ENCODE peak calls at places on chromosomes 16 and 17, in six cellular contexts. D, O, A, F, J and S are unnamed samples. For H3K27me3, the result is how much of the 10 kb centered on the place peaks cover.

GRCh38 chr17:43864161-43864706 is 17.3 kb downstream of the CD300LG start:
- DNase-seq in A (no peak), F (no peak), D (no peak), O (no peak), J (no peak), S (no peak)

GRCh38 chr17:38579934-38580333 is 25.8 kb downstream of the SRCIN1 start:
- DNase-seq in D (peak), A (peak), J (no peak), O (peak), F (no peak), S (no peak)

GRCh38 chr16:57666353-57667068 is 1.6 kb upstream of the ADGRG3 start:
- DNase-seq in D (no peak), J (no peak), O (no peak), F (no peak), A (no peak), S (no peak)

GRCh38 chr16:23131036-23131435 is 18.2 kb downstream of the USP31 start:
- DNase-seq in F (no peak), J (no peak), O (no peak), A (no peak), D (no peak), S (no peak)

GRCh38 chr16:67936876-67937605 is 391 bp upstream of the PSMB10 start:
- DNase-seq in A (no peak), D (no peak), O (no peak), J (no peak), F (peak), S (peak)

GRCh38 chr17:43211123-43211479 is 574 bp upstream of the TMEM106A start:
- DNase-seq in D (no peak), O (no peak), F (no peak), A (no peak), J (no peak), S (no peak)

GRCh38 chr17:55301521-55302406 is 37.0 kb downstream of the HLF start:
- DNase-seq in O (peak), D (peak), J (no peak), A (no peak), F (no peak), S (no peak)

GRCh38 chr17:8393470-8394231 is 4.0 kb downstream of the RNF222 start:
- DNase-seq in O (no peak), A (no peak), J (no peak), F (no peak), D (no peak), S (peak)

GRCh38 chr16:89842471-89843408 is 14.5 kb downstream of the SPIRE2 start:
- DNase-seq in O (no peak), J (no peak), D (peak), F (no peak), A (peak), S (peak)

GRCh38 chr16:84007946-84008345 is 34.6 kb downstream of the SLC38A8 start:
- DNase-seq in A (no peak), O (no peak), F (no peak), J (no peak), D (no peak), S (no peak)

GRCh38 chr16:10609410-10609774 is 29.0 kb upstream of the EMP2 start:
- DNase-seq in F (no peak), A (no peak), O (no peak), J (no peak), D (no peak), S (no peak)

GRCh38 chr17:5587431-5588032 is 3.2 kb upstream of the NLRP1 start:
- DNase-seq in A (peak), F (no peak), J (no peak), D (peak), O (peak), S (no peak)

GRCh38 chr17:67489273-67489672 is 112.2 kb downstream of the PITPNC1 start:
- DNase-seq in F (no peak), D (no peak), A (no peak), O (no peak), J (no peak), S (no peak)

GRCh38 chr16:11255737-11256656 is at the start of gene SOCS1:
- DNase-seq in A (peak), J (peak), O (peak), F (no peak), D (peak), S (peak)

GRCh38 chr16:57041182-57042156 is 50.9 kb upstream of the CPNE2 start:
- DNase-seq in A (no peak), D (no peak), O (no peak), F (peak), J (no peak), S (no peak)

GRCh38 chr16:2048116-2048543 is 345 bp downstream of the TSC2 start:
- DNase-seq in O (no peak), J (no peak), F (no peak), A (no peak), D (no peak), S (no peak)

GRCh38 chr16:53129281-53130192 is 74.7 kb downstream of the CHD9 start:
- DNase-seq in O (peak), J (no peak), D (peak), F (no peak), A (peak), S (no peak)

GRCh38 chr17:77510133-77510796 is 369.5 kb downstream of the SEC14L1 start:
- DNase-seq in D (no peak), F (no peak), A (no peak), J (no peak), O (no peak), S (no peak)

GRCh38 chr17:48596000-48596734 is 2.6 kb upstream of the HOXB5 start:
- DNase-seq in A (no peak), F (no peak), D (no peak), J (no peak), O (no peak), S (no peak)

GRCh38 chr16:4309833-4310266 is 6.0 kb upstream of the GLIS2 start:
- DNase-seq in J (peak), F (no peak), A (no peak), D (peak), O (no peak), S (no peak)

GRCh38 chr17:57443781-57444180 is 187.5 kb downstream of the MSI2 start:
- DNase-seq in F (no peak), D (no peak), J (no peak), A (no peak), O (no peak), S (no peak)

GRCh38 chr16:89056592-89056991 is 37.1 kb upstream of the ACSF3 start:
- DNase-seq in D (no peak), A (no peak), F (no peak), O (no peak), J (no peak), S (no peak)

GRCh38 chr16:57297856-57298255 is 13.4 kb upstream of the PLLP start:
- DNase-seq in J (no peak), D (no peak), A (no peak), O (no peak), F (no peak), S (peak)

GRCh38 chr16:3458852-3459361 is 15.4 kb downstream of the NAA60 start:
- DNase-seq in F (no peak), A (no peak), D (peak), J (no peak), O (peak), S (no peak)

GRCh38 chr17:67829331-67829730 is 4.0 kb downstream of the BPTF start:
- DNase-seq in J (no peak), F (peak), O (no peak), D (no peak), A (no peak), S (no peak)

GRCh38 chr17:73695035-73695738 is 50.9 kb upstream of the SDK2 start:
- DNase-seq in O (no peak), D (no peak), J (no peak), F (no peak), A (no peak), S (peak)

GRCh38 chr16:89602273-89602951 is 11.0 kb upstream of the DPEP1 start:
- DNase-seq in A (peak), J (no peak), D (no peak), F (no peak), O (peak), S (no peak)

GRCh38 chr17:82985973-82986372 is 93.4 kb upstream of the METRNL start:
- DNase-seq in O (no peak), J (no peak), A (peak), D (no peak), F (no peak), S (no peak)

GRCh38 chr16:4416200-4417032 is at the start of gene CORO7:
- DNase-seq in D (peak), A (peak), O (peak), J (no peak), F (peak), S (peak)

GRCh38 chr16:85686912-85687591 is 1.7 kb downstream of the GINS2 start:
- DNase-seq in A (no peak), D (no peak), J (no peak), F (no peak), O (peak), S (no peak)

GRCh38 chr17:75338335-75338734 is 49.1 kb upstream of the SLC25A19 start:
- DNase-seq in D (no peak), F (no peak), O (peak), A (no peak), J (no peak), S (peak)

GRCh38 chr17:56549501-56549900 is 44.0 kb upstream of the NOG start:
- DNase-seq in A (no peak), J (no peak), F (no peak), O (no peak), D (no peak), S (no peak)

GRCh38 chr16:88764080-88764479 is 20.9 kb downstream of the PIEZO1 start:
- DNase-seq in F (no peak), D (no peak), J (no peak), O (no peak), A (no peak), S (no peak)

GRCh38 chr17:77924757-77925336 is 33.7 kb upstream of the TNRC6C start:
- DNase-seq in F (no peak), J (peak), O (peak), D (no peak), A (no peak), S (no peak)

GRCh38 chr17:5868916-5869475 is 201.2 kb upstream of the WSCD1 start:
- DNase-seq in F (no peak), O (no peak), A (no peak), J (no peak), D (no peak), S (no peak)

GRCh38 chr17:59167571-59168001 is 12.0 kb downstream of the PRR11 start:
- DNase-seq in O (no peak), A (no peak), J (no peak), F (no peak), D (no peak), S (no peak)

GRCh38 chr16:84806256-84806889 is 13.4 kb upstream of the CRISPLD2 start:
- DNase-seq in J (no peak), A (peak), D (no peak), O (peak), F (peak), S (peak)

GRCh38 chr17:52606590-52606989 is 448.1 kb upstream of the CA10 start:
- DNase-seq in D (no peak), J (no peak), F (no peak), O (no peak), A (no peak), S (no peak)

GRCh38 chr17:52606098-52606497 is 447.6 kb upstream of the CA10 start:
- DNase-seq in D (no peak), J (no peak), F (no peak), A (no peak), O (no peak), S (no peak)

GRCh38 chr17:52604105-52604504 is 445.6 kb upstream of the CA10 start:
- DNase-seq in A (no peak), D (no peak), O (no peak), F (no peak), J (no peak), S (no peak)
- TF ChIP-seq GABPA in A (no peak), D (no peak), O (no peak), F (no peak), J (no peak), S (no peak)

GRCh38 chr16:49763826-49764225 is 92.1 kb downstream of the ZNF423 start:
- DNase-seq in F (no peak), J (no peak), D (no peak), A (no peak), O (no peak), S (no peak)

GRCh38 chr16:49767998-49768397 is 87.9 kb downstream of the ZNF423 start:
- DNase-seq in A (no peak), J (no peak), O (no peak), F (no peak), D (no peak), S (no peak)

GRCh38 chr16:49766280-49766679 is 89.6 kb downstream of the ZNF423 start:
- DNase-seq in A (no peak), D (no peak), O (no peak), F (no peak), J (no peak), S (no peak)

GRCh38 chr16:49767414-49767813 is 88.5 kb downstream of the ZNF423 start:
- DNase-seq in A (no peak), O (no peak), F (no peak), D (no peak), J (no peak), S (no peak)
- H3K27me3 ChIP-seq in A (under half), O (under half), F (under half), D (under half), J (under half), S (under half)

DNA sequence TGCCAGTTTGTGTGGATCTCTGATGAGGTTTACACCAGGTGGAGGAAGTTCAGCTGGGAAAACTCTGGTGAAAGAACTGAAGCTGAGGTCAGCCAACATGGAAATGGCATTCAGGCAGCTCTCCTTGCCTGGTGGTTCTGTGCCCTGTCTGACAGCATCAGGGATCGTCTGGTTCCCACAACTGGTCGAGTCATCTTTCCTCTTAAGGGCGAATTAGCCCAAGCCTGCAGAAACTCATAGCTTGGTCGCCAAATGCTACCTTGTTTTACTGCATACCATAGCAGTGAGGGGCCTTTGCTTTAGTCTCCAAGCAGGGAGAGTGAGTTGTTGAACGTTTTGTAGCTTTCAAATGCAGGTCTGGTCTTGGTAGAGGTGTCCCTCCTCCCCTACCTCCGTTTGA is 7.2 kb downstream of the PLCG2 start:
- DNase-seq in J (no peak), D (no peak), O (no peak), A (no peak), F (no peak), S (no peak)
- TF ChIP-seq GABPA in J (no peak), D (no peak), O (no peak), A (no peak), F (no peak), S (no peak)

GRCh38 chr17:34386343-34386924 is 23.4 kb upstream of the CCL1 start:
- DNase-seq in J (no peak), A (no peak), O (no peak), D (no peak), F (no peak), S (no peak)
- H3K27me3 ChIP-seq in J (under half), A (under half), O (under half), D (under half), F (under half), S (under half)

GRCh38 chr16:74291577-74292208 is 4.9 kb upstream of the PSMD7 start:
- DNase-seq in J (no peak), O (no peak), D (no peak), A (no peak), F (no peak), S (no peak)
- TF ChIP-seq GABPA in J (no peak), O (no peak), D (no peak), A (no peak), F (no peak), S (no peak)

DNA sequence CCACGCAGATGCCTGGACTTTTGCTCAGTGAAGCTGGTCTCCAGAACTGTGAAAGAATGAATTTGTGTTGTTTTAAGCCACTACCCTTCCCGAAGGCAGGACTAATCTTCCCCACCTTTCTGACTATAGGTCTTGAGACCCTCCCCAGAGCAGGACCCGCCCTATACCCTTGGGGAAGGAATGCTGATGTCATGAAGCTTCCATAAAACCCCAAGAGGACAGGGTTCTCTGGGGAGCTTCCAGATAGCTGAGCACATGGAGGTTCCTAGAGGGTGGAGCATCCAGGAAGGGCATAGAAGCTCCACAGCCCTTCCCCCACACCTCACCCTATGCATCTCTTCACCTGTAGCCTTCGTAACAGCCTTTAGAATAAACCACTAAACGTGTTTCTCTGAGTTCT is 287.8 kb downstream of the SOX9 start:
- DNase-seq in F (no peak), A (no peak), O (no peak), D (no peak), J (no peak), S (no peak)
- H3K27me3 ChIP-seq in F (under half), A (under half), O (under half), D (under half), J (under half), S (under half)

DNA sequence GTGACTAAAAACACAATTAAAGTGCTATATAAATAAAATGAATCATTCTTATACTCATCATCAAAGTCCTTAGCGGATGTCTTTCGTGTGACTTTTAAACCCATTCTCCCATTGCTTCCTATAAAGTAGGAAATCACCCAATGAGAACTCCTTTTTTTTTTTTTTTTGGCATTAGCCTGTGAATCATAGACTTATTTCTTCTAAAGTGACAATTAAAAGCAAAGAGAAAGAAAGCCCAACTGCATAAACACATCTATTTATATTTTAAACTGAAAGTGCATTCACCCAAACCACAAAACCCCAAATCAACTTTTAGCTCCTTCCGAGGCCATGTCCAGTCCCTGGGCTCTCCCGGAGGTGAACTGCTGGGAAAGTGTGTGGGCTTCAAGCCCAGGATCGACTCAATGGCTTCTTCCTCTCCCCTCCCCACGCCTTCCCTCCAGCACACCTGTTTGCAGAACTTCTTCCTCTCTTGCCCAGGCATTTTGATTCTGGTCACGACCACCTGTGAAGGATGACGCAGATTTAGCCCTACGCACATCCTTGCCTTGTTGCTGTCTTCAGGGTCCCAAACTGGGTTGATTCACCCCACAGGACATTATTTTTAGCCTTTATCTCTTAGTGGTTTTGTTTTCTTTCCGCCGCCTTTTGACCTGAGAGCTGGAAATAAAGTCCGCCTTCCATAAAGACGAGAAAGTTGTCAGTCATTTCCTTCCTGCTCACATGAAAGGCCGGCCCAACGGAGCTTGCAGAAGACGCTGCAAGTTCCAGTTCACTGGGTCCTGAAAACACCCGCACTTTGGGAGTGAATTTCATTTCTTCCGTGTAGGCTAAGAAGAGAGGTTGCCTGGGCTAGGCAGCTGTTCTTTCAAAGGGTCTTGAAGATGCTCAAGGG is 166.8 kb downstream of the MAP2K6 start:
- DNase-seq in A (no peak), J (no peak), D (no peak), F (peak), O (no peak), S (no peak)
- TF ChIP-seq GABPA in A (no peak), J (no peak), D (no peak), F (no peak), O (no peak), S (no peak)